ENCODE peak calls at places on chromosomes 2 and 18, in ten cellular contexts. E, H, V, Y, G, S, N, A, X and D are unnamed samples.

GRCh38 chr2:74516070-74516633 is 1.9 kb downstream of the TLX2 start:
- DNase-seq in S (peak; percentile 29), G (no peak), E (peak; percentile 95), X (peak; percentile 41), N (peak; percentile 76), Y (no peak), V (no peak), H (peak; percentile 76), A (no peak), D (peak; percentile 68)

GRCh38 chr2:12177052-12177994 is 430.9 kb downstream of the LPIN1 start:
- DNase-seq in N (peak; percentile 32), S (peak; percentile 84), X (no peak), E (no peak), A (no peak), H (peak; percentile 73), Y (no peak), G (peak; percentile 78), V (peak; percentile 57), D (no peak)

GRCh38 chr2:219736196-219736595 is 108.8 kb downstream of the SLC4A3 start:
- DNase-seq in N (no peak), S (peak; percentile 67), G (peak; percentile 31), E (peak; percentile 87), A (peak; percentile 48), V (peak; percentile 37), Y (no peak), H (no peak), X (no peak), D (no peak)

GRCh38 chr2:406876-407275 is 119.0 kb upstream of the ALKAL2 start:
- DNase-seq in Y (peak; percentile 19), H (no peak), X (no peak), N (no peak), S (no peak), E (no peak), G (no peak), A (no peak), V (no peak), D (no peak)

GRCh38 chr2:240510513-240511210 is 47.1 kb downstream of the ANKMY1 start:
- DNase-seq in S (no peak), N (no peak), V (no peak), E (no peak), X (no peak), A (no peak), G (no peak), H (no peak), Y (peak; percentile 23), D (peak; percentile 14)

GRCh38 chr18:48023334-48024008 is 93.0 kb upstream of the SMAD2 start:
- DNase-seq in S (peak; percentile 54), V (peak; percentile 8), A (no peak), H (peak; percentile 43), X (no peak), G (peak; percentile 68), N (no peak), Y (no peak), E (peak; percentile 83), D (no peak)

GRCh38 chr2:151238527-151239487 is 22.9 kb downstream of the RBM43 start:
- DNase-seq in H (peak; percentile 38), N (no peak), X (no peak), V (peak; percentile 56), Y (peak; percentile 50), A (peak; percentile 74), E (peak; percentile 82), G (peak; percentile 43), S (peak; percentile 86), D (peak; percentile 39)

GRCh38 chr2:120497261-120497977 is 151.5 kb downstream of the INHBB start:
- DNase-seq in Y (no peak), V (no peak), N (no peak), S (no peak), E (no peak), X (no peak), A (no peak), H (no peak), G (no peak), D (no peak)

GRCh38 chr2:42984081-42984480 is 191.7 kb upstream of the HAAO start:
- DNase-seq in H (no peak), E (no peak), X (no peak), Y (peak; percentile 21), S (no peak), G (no peak), N (no peak), V (no peak), A (no peak), D (no peak)

GRCh38 chr2:46805401-46805951 is 110.1 kb downstream of the MCFD2 start:
- DNase-seq in G (no peak), Y (no peak), N (no peak), V (no peak), E (no peak), S (no peak), A (no peak), X (no peak), H (no peak), D (peak; percentile 16)

GRCh38 chr2:177887722-177888121 is 184.9 kb downstream of the PDE11A start:
- DNase-seq in Y (no peak), X (no peak), V (no peak), N (no peak), S (no peak), A (no peak), E (no peak), G (no peak), H (no peak), D (no peak)
- H3K27ac ChIP-seq in Y (peak overlapping the region; percentile 72), X (no peak overlapping the region), V (no peak overlapping the region), N (no peak overlapping the region), S (no peak overlapping the region), A (no peak overlapping the region), E (no peak overlapping the region), G (no peak overlapping the region), H (no peak overlapping the region), D (no peak overlapping the region)

GRCh38 chr2:23700627-23701026 is 226.3 kb downstream of the ATAD2B start:
- DNase-seq in G (no peak), S (no peak), Y (no peak), X (no peak), E (no peak), V (no peak), N (no peak), H (no peak), A (no peak), D (peak; percentile 29)

GRCh38 chr2:23698116-23698732 is 228.7 kb downstream of the ATAD2B start:
- DNase-seq in G (no peak), A (no peak), E (no peak), S (no peak), V (no peak), X (no peak), Y (no peak), N (no peak), H (no peak), D (no peak)

GRCh38 chr2:23698733-23699391 is 228.1 kb downstream of the ATAD2B start:
- DNase-seq in H (no peak), E (peak; percentile 52), G (no peak), S (peak; percentile 52), V (no peak), Y (peak; percentile 46), N (no peak), A (no peak), X (no peak), D (no peak)

GRCh38 chr2:23697676-23698075 is 229.2 kb downstream of the ATAD2B start:
- DNase-seq in Y (no peak), X (no peak), H (no peak), A (peak; percentile 60), S (peak; percentile 33), G (no peak), V (no peak), N (no peak), E (no peak), D (no peak)

GRCh38 chr2:23699526-23699925 is 227.4 kb downstream of the ATAD2B start:
- DNase-seq in Y (no peak), E (no peak), G (no peak), S (no peak), N (no peak), V (no peak), A (no peak), X (no peak), H (no peak), D (no peak)
- H3K27ac ChIP-seq in Y (no peak overlapping the region), E (no peak overlapping the region), G (no peak overlapping the region), S (no peak overlapping the region), N (no peak overlapping the region), V (no peak overlapping the region), A (no peak overlapping the region), X (no peak overlapping the region), H (no peak overlapping the region), D (no peak overlapping the region)

DNA sequence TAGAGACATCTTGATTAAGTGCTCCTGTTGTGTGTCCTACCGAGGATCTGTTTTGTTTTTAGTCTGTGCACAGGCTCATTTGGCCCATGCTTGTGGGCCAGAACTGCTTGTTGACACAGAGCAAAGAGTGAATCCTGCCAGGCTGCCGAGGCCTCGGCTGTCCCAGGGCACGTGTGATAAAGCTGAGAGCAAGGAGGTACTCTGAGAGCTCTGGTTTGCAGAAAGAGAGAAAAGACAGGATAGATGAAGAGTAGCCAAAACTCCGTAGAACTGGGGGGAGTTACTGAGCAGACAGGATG is 175.1 kb downstream of the FAM210A start:
- DNase-seq in A (no peak), E (no peak), H (no peak), G (no peak), N (peak; percentile 43), Y (peak; percentile 76), S (no peak), X (no peak), V (no peak), D (no peak)
- H3K27ac ChIP-seq in A (no peak overlapping the region), E (no peak overlapping the region), H (no peak overlapping the region), G (no peak overlapping the region), N (peak overlapping the region; percentile 54), Y (no peak overlapping the region), S (no peak overlapping the region), X (no peak overlapping the region), V (no peak overlapping the region), D (no peak overlapping the region)

DNA sequence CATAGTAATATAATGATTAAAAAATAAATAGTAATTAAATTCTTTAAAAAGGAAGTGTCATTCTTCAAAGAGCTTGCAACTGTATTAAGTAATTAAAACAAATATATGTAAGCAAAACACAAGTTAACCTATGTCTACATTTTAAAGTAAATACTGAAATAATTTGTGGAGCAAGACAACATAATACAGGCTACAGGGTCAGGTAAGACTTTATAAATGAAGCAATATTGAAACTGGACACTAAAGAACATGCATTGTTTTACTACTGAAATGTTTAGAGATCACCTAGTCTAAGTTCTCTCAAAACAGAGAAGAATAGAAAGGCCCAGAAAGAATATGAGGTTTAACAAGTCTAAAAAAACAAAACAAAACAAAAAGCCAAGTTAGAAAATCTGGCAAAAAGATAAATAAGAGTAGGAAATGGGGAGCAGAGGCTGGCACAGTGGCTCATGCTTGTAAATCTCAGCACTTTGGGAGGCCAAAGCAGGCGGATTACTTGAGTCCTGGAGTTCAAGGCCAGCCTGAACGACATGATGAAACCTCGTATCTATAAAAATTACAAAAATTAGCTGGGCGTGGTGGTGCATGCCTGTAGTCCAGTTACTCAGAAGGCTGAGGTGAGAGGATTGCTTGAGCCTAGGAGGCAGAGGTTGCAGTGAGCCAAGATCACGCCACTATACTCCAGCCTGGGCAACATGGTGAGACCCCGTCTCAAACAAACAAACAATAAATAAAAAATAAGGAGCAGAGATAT is 34.4 kb downstream of the VPS54 start:
- DNase-seq in G (no peak), S (no peak), X (no peak), N (no peak), H (no peak), E (no peak), A (no peak), Y (no peak), V (no peak), D (no peak)
- H3K27ac ChIP-seq in G (no peak overlapping the region), S (no peak overlapping the region), X (no peak overlapping the region), N (no peak overlapping the region), H (no peak overlapping the region), E (no peak overlapping the region), A (no peak overlapping the region), Y (peak overlapping the region; percentile 17), V (no peak overlapping the region), D (no peak overlapping the region)